ENCODE peak calls at places on chromosome 6, in five cellular contexts. L is T-helper 9 cell, M is anterior cingulate cortex, E is fibroblast of the conjunctiva, Z is NCI-H2081. P is an unnamed sample.
A peak's percentile ranks its signal among the peaks of the same experiment; 100 is the strongest.

GRCh38 chr6:13846841-13847240 is 32.5 kb upstream of the MCUR1 start:
- DNase-seq in M (no peak), L (no peak), E (no peak), Z (no peak), P (no peak)

GRCh38 chr6:34517966-34518365 is 38.2 kb downstream of the SPDEF start:
- DNase-seq in L (no peak), Z (no peak), E (no peak), M (no peak), P (no peak)

GRCh38 chr6:53647437-53648094 is 18.0 kb downstream of the KLHL31 start:
- DNase-seq in M (no peak), E (no peak), Z (no peak), L (peak; percentile 7), P (no peak)

GRCh38 chr6:136717297-136717990 is 74.8 kb downstream of the MAP3K5 start:
- DNase-seq in Z (no peak), E (no peak), L (no peak), M (no peak), P (no peak)

GRCh38 chr6:129186988-129187387 is 304.1 kb downstream of the LAMA2 start:
- DNase-seq in L (no peak), E (peak; percentile 49), Z (no peak), M (no peak), P (no peak)

GRCh38 chr6:107991061-107991460 is 33.1 kb upstream of the SEC63 start:
- DNase-seq in Z (no peak), L (no peak), M (no peak), E (no peak), P (no peak)

GRCh38 chr6:109910571-109910970 is 67.5 kb upstream of the GPR6 start:
- DNase-seq in L (no peak), Z (no peak), M (no peak), E (no peak), P (no peak)

GRCh38 chr6:29516108-29516507 is 28.4 kb upstream of the MAS1L start:
- DNase-seq in E (no peak), L (no peak), M (no peak), Z (no peak), P (peak; percentile 4)

GRCh38 chr6:135935951-135936601 is 84.6 kb downstream of the PDE7B start:
- DNase-seq in E (peak; percentile 70), M (no peak), L (no peak), Z (no peak), P (peak; percentile 88)

GRCh38 chr6:97175806-97176205 is 107.2 kb downstream of the MMS22L start:
- DNase-seq in Z (no peak), L (no peak), E (no peak), M (no peak), P (no peak)

GRCh38 chr6:159760602-159761057 is 1.2 kb upstream of the ACAT2 start:
- DNase-seq in E (no peak), Z (no peak), M (no peak), L (no peak), P (no peak)

GRCh38 chr6:4786936-4787504 is 10.8 kb downstream of the CDYL start:
- DNase-seq in Z (no peak), L (no peak), E (no peak), M (no peak), P (no peak)

GRCh38 chr6:34672657-34673043 is 23.9 kb downstream of the ILRUN start:
- DNase-seq in E (no peak), M (no peak), L (no peak), Z (no peak), P (no peak)

P was measured in DMS 273 treated with DMSO at 0.1 percent for 48 hours.